ENCODE peak calls at places on chromosomes 5 and 9, in ten cellular contexts. P is kidney tubule cell; H is NCI-H1417 treated with DMSO at 0.1 percent for 48 hours; V is activated T-helper 1 cell treated with anti-CD3 and anti-CD28 coated beads, Interleukin-2, amount 50 U/mL, for 16 hours; A is suprapubic skin; Z is AG08395; E is tibial artery; D is Right ventricle myocardium superior; T is activated B cell treated with CpG ODN at 0.5 μM for 24 hours; S is activated naive CD8-positive, alpha-beta T cell treated with anti-CD3 and anti-CD28 coated beads for 36 hours. B is an unnamed sample.

GRCh38 chr5:57539281-57539701 is 56.7 kb upstream of the ACTBL2 start:
- DNase-seq in P (no peak), H (no peak), V (no peak), A (no peak), Z (peak), E (no peak), D (no peak), T (no peak), S (no peak), B (no peak)

GRCh38 chr9:89679581-89679980 is 74.8 kb downstream of the GADD45G start:
- DNase-seq in P (no peak), H (no peak), V (no peak), A (no peak), Z (no peak), E (no peak), D (no peak), T (no peak), S (no peak), B (no peak)

GRCh38 chr9:136095495-136096058 is 488 bp upstream of the NACC2 start:
- DNase-seq in P (peak), H (no peak), V (no peak), A (no peak), Z (peak), E (no peak), D (peak), T (no peak), S (no peak), B (peak)

GRCh38 chr5:133990396-133990795 is 14.4 kb downstream of the VDAC1 start:
- DNase-seq in P (no peak), H (peak), V (no peak), A (no peak), Z (no peak), E (no peak), D (no peak), T (no peak), S (no peak), B (no peak)

GRCh38 chr9:17571825-17572224 is 7.0 kb upstream of the SH3GL2 start:
- DNase-seq in P (no peak), H (no peak), V (no peak), A (no peak), Z (no peak), E (no peak), D (no peak), T (no peak), S (no peak), B (no peak)

GRCh38 chr9:116646661-116647514 is 40.2 kb upstream of the TRIM32 start:
- DNase-seq in P (peak), H (no peak), V (no peak), A (no peak), Z (peak), E (no peak), D (no peak), T (no peak), S (no peak), B (peak)

GRCh38 chr5:180095545-180095944 is 24.0 kb upstream of the RNF130 start:
- DNase-seq in P (peak), H (no peak), V (no peak), A (no peak), Z (no peak), E (no peak), D (no peak), T (no peak), S (no peak), B (no peak)

GRCh38 chr9:87518702-87519335 is 21.2 kb downstream of the DAPK1 start:
- DNase-seq in P (no peak), H (no peak), V (no peak), A (no peak), Z (peak), E (peak), D (peak), T (no peak), S (no peak), B (no peak)

GRCh38 chr9:113289091-113289490 is 13.6 kb downstream of the PRPF4 start:
- DNase-seq in P (no peak), H (no peak), V (no peak), A (no peak), Z (no peak), E (no peak), D (no peak), T (no peak), S (no peak), B (no peak)

GRCh38 chr5:9166202-9167147 is 379.4 kb downstream of the SEMA5A start:
- DNase-seq in P (no peak), H (no peak), V (no peak), A (no peak), Z (no peak), E (no peak), D (no peak), T (no peak), S (no peak), B (no peak)

GRCh38 chr9:78009156-78009555 is 22.5 kb downstream of the GNAQ start:
- DNase-seq in P (no peak), H (no peak), V (no peak), A (no peak), Z (no peak), E (no peak), D (no peak), T (no peak), S (no peak), B (no peak)

GRCh38 chr9:86521936-86522335 is 167.7 kb upstream of the TUT7 start:
- DNase-seq in P (no peak), H (no peak), V (no peak), A (no peak), Z (no peak), E (no peak), D (no peak), T (no peak), S (no peak), B (no peak)

GRCh38 chr9:115231116-115231515 is 113.2 kb upstream of the TNC start:
- DNase-seq in P (no peak), H (no peak), V (no peak), A (no peak), Z (no peak), E (no peak), D (no peak), T (no peak), S (no peak), B (no peak)

GRCh38 chr5:173721259-173722232 is 105.1 kb upstream of the BOD1 start:
- DNase-seq in P (peak), H (no peak), V (no peak), A (no peak), Z (no peak), E (no peak), D (no peak), T (no peak), S (no peak), B (no peak)

GRCh38 chr5:61449756-61450155 is 117.7 kb downstream of the ZSWIM6 start:
- DNase-seq in P (peak), H (no peak), V (no peak), A (no peak), Z (peak), E (no peak), D (no peak), T (no peak), S (no peak), B (peak)

GRCh38 chr9:131421691-131422090 is 27.8 kb downstream of the PRRC2B start:
- DNase-seq in P (no peak), H (no peak), V (no peak), A (no peak), Z (no peak), E (no peak), D (no peak), T (no peak), S (no peak), B (no peak)

GRCh38 chr5:6235726-6236125 is 142.6 kb downstream of the MED10 start:
- DNase-seq in P (no peak), H (no peak), V (no peak), A (no peak), Z (no peak), E (no peak), D (no peak), T (no peak), S (no peak), B (no peak)

GRCh38 chr5:120096413-120096812 is 367.7 kb upstream of the PRR16 start:
- DNase-seq in P (peak), H (no peak), V (no peak), A (no peak), Z (no peak), E (no peak), D (no peak), T (no peak), S (no peak), B (no peak)

GRCh38 chr5:36054646-36055045 is 12.0 kb downstream of the UGT3A2 start:
- DNase-seq in P (peak), H (no peak), V (no peak), A (no peak), Z (peak), E (no peak), D (no peak), T (no peak), S (no peak), B (no peak)

GRCh38 chr5:140295414-140295813 is 7.5 kb downstream of the PFDN1 start:
- DNase-seq in P (peak), H (no peak), V (no peak), A (no peak), Z (peak), E (no peak), D (no peak), T (no peak), S (no peak), B (peak)

GRCh38 chr9:14424983-14425382 is 111.0 kb upstream of the NFIB start:
- DNase-seq in P (no peak), H (no peak), V (no peak), A (no peak), Z (no peak), E (no peak), D (no peak), T (no peak), S (no peak), B (no peak)

GRCh38 chr5:145633474-145633873 is 201.7 kb downstream of the PRELID2 start:
- DNase-seq in P (no peak), H (no peak), V (no peak), A (no peak), Z (no peak), E (no peak), D (no peak), T (no peak), S (no peak), B (no peak)

GRCh38 chr5:156036640-156037039 is 290.3 kb upstream of the SGCD start:
- DNase-seq in P (peak), H (no peak), V (no peak), A (no peak), Z (peak), E (no peak), D (no peak), T (no peak), S (no peak), B (no peak)

GRCh38 chr5:53418844-53419243 is 61.6 kb upstream of the FST start:
- DNase-seq in P (peak), H (no peak), V (no peak), A (no peak), Z (peak), E (no peak), D (no peak), T (no peak), S (no peak), B (no peak)

GRCh38 chr9:113548221-113549041 is 84.9 kb downstream of the RGS3 start:
- DNase-seq in P (peak), H (no peak), V (no peak), A (no peak), Z (peak), E (peak), D (peak), T (no peak), S (peak), B (peak)